ENCODE peak calls at places on chromosomes 6 and 20, in six cellular contexts. K, A, S, I, Z and G are unnamed samples.

GRCh38 chr20:7214081-7214740 is 446.7 kb downstream of the BMP2 start:
- DNase-seq in K (no peak), A (no peak), S (no peak), I (no peak), Z (no peak), G (no peak)

GRCh38 chr6:146857960-146858308 is 259.2 kb downstream of the ADGB start:
- DNase-seq in K (no peak), A (no peak), S (no peak), I (no peak), Z (no peak), G (no peak)

GRCh38 chr6:53495496-53495895 is 49.4 kb downstream of the GCLC start:
- DNase-seq in K (no peak), A (no peak), S (no peak), I (no peak), Z (no peak), G (no peak)

GRCh38 chr20:48102821-48103635 is 317.7 kb upstream of the SULF2 start:
- DNase-seq in K (no peak), A (no peak), S (peak; percentile 13), I (no peak), Z (no peak), G (no peak)

GRCh38 chr20:33585413-33585812 is 76.7 kb upstream of the C20orf144 start:
- DNase-seq in K (no peak), A (no peak), S (no peak), I (no peak), Z (no peak), G (no peak)

GRCh38 chr6:4155848-4156466 is 20.6 kb upstream of the ECI2 start:
- DNase-seq in K (peak; percentile 81), A (peak; percentile 71), S (peak; percentile 80), I (peak; percentile 41), Z (no peak), G (peak; percentile 59)

GRCh38 chr20:56343861-56344381 is 14.9 kb upstream of the FAM210B start:
- DNase-seq in K (no peak), A (no peak), S (peak; percentile 43), I (no peak), Z (no peak), G (no peak)

GRCh38 chr6:53718597-53719460 is 53.3 kb upstream of the KLHL31 start:
- DNase-seq in K (no peak), A (no peak), S (peak; percentile 70), I (no peak), Z (peak; percentile 48), G (no peak)

GRCh38 chr6:125942677-125943527 is 13.7 kb upstream of the HINT3 start:
- DNase-seq in K (no peak), A (no peak), S (no peak), I (no peak), Z (no peak), G (no peak)

GRCh38 chr6:1623769-1624070 is 14.0 kb downstream of the FOXC1 start:
- DNase-seq in K (no peak), A (no peak), S (no peak), I (no peak), Z (no peak), G (no peak)

GRCh38 chr20:61055130-61055529 is 196.9 kb upstream of the CDH4 start:
- DNase-seq in K (no peak), A (no peak), S (no peak), I (no peak), Z (no peak), G (no peak)

GRCh38 chr20:61055642-61056041 is 196.4 kb upstream of the CDH4 start:
- DNase-seq in K (no peak), A (no peak), S (no peak), I (no peak), Z (no peak), G (no peak)

GRCh38 chr20:61057313-61058171 is 194.5 kb upstream of the CDH4 start:
- DNase-seq in K (no peak), A (no peak), S (no peak), I (no peak), Z (no peak), G (no peak)

GRCh38 chr20:61056627-61057312 is 195.3 kb upstream of the CDH4 start:
- DNase-seq in K (no peak), A (no peak), S (no peak), I (no peak), Z (no peak), G (no peak)

GRCh38 chr20:61056136-61056535 is 195.9 kb upstream of the CDH4 start:
- DNase-seq in K (no peak), A (no peak), S (no peak), I (no peak), Z (no peak), G (no peak)
- TF ChIP-seq CTCF in K (no peak), A (no peak), S (no peak), I (no peak), Z (no peak), G (no peak)

DNA sequence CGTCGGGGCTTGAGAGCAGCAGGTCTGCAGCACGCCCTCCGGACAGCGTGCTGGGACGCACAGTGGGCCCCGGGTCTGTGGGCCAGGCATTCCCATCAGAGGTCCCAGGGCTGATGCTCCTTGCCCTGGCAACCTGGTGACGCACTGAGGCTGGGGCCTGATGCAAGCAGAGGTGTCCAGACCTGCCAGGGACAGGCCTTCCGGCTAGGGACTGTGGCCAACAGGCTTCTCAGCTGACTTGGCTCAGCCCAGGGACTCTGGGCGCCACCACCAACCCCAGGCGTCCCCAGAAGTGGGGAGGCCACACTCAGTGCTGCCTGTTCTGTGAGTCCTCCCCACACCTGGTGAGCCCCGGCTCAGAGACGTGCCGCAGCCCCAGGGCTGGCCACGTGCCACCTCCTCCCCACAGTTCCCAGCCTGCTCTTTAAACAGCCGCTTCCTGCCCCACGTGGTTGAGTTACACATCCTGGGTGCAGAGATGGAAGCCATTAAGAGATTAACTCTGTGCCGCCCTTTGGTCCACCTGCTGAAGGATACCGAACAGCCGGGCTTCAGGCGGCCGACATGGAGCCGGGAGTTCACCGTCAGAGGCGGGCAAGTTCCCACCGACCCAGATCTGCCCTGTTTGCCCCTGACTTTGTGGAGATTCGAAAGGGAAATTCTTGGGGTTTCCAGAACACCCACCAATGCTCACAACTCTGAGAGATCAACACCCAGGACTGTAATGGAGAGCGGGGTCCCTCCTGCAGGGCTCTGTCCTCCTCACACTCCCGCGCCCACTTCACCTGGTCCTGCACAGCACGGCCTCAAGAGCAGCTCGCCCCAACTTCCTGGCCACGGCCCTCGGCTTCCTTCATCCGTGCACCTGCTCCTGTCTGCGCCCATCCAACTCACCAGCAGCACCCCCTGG is 37.6 kb upstream of the ZBP1 start:
- DNase-seq in K (peak; percentile 19), A (peak; percentile 84), S (no peak), I (peak; percentile 73), Z (no peak), G (peak; percentile 15)
- TF ChIP-seq CTCF in K (no peak), A (no peak), S (no peak), I (no peak), Z (no peak), G (no peak)

DNA sequence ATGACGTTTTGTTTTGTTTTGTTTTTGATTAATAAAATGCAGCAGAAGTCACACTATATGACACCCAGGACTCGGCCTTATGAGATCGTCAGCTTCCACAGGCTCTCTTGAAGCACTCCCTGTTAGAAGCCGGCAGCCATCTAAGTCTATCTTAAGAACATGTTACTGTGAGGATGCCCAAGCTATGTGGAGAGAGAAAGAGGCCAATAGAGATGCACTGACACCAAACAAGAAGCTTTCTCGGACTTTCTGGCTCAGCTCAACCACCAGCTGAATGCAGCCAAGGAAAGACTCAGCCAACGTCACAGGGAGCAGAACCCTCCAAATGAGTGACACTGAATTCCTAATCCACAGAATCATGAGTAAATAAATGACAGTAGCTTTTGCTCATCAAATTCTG is 14.0 kb downstream of the SGK1 start:
- DNase-seq in K (no peak), A (no peak), S (peak; percentile 15), I (no peak), Z (no peak), G (no peak)
- TF ChIP-seq CTCF in K (no peak), A (no peak), S (no peak), I (no peak), Z (no peak), G (no peak)

DNA sequence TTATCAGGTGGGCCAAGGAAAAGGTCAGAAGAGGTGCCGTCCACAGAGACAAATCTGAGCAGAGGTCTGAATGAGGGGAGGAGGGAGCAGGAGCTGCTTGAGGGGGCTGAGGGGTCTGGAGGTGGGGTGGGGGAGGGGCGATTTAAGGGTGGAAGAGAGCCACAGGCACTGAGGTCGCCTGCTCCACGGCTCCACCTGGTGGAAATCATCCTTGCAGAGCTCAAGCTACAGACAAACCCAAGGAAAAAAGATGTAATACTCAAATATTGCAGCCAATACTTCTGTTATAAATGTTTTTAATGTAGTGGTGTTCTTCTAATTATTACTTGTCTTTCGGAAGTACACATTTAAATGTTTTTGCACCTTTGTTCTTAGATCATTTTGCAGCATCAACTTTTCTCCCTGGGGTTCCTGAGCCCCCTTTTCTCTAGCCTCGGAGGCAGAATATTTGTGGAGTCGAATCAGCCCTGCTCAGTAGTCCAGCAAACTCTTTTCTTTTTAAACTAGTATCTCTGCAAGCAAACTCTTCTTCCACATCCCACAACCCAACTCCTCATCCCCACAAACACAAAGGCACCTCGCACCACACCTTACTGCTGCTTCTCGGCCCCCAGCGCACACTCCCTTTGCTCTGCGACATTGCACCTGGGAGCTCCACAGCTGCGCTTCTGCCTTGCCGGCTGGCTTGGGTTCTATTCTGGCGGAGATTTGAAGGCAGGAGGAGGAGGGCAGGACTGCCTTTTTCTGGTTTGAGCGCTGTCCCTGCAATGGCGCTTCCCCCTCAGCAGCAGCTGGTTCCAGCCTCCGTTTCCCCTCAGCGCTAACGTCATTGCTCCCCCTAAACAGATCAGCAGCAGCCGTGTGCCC is 51.0 kb upstream of the TFAP2A start:
- DNase-seq in K (no peak), A (no peak), S (peak; percentile 25), I (no peak), Z (no peak), G (no peak)
- TF ChIP-seq CTCF in K (no peak), A (no peak), S (peak; percentile 48), I (peak; percentile 42), Z (peak; percentile 65), G (no peak)

DNA sequence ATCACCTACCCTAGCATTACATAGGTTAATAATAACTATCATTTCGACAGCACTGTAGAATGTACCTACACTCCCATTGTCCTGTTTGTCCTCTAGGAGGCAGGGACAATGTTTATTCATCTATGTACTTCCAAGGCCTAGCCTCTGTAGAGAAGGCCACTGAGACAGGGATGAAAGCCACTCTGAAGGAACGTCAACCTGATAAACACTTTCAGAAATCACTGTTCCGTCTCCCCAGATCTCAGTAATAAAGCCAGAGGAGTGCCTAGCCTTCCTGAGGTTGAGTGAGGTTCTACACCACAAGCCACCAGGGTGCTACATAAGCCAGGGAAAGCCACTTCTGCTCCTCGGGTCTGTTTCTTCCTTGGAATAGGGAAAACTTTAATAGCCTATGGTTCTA is 44.8 kb downstream of the POPDC3 start:
- DNase-seq in K (no peak), A (no peak), S (peak; percentile 50), I (no peak), Z (no peak), G (no peak)
- TF ChIP-seq CTCF in K (no peak), A (no peak), S (peak; percentile 47), I (peak; percentile 42), Z (peak; percentile 15), G (no peak)